ENCODE peak calls at places on chromosomes 1 and 21, in six cellular contexts. One of them, this sample, is unnamed.
A peak's percentile ranks its signal among the peaks of the same experiment; 100 is the strongest.

GRCh38 chr1:37476087-37476452 is 1.7 kb downstream of the ZC3H12A start:
- DNase-seq in endothelial cell of umbilical vein: no peak
- DNase-seq in activated naive CD4-positive, alpha-beta T cell treated with anti-CD3 and anti-CD28 coated beads, Interleukin-2, amount 10 ng/mL, durations not matched to agents 7 days and 5 days: no peak
- DNase-seq in AG09319: no peak
- DNase-seq in cardiac fibroblast: no peak
- DNase-seq in NCI-H345: no peak
- DNase-seq in this sample: no peak

GRCh38 chr1:75723989-75724471 is 479 bp upstream of the ACADM start:
- DNase-seq in cardiac fibroblast: peak; percentile 88
- DNase-seq in endothelial cell of umbilical vein: peak; percentile 77
- DNase-seq in NCI-H345: peak; percentile 83
- DNase-seq in activated naive CD4-positive, alpha-beta T cell treated with anti-CD3 and anti-CD28 coated beads, Interleukin-2, amount 10 ng/mL, durations not matched to agents 7 days and 5 days: peak; percentile 81
- DNase-seq in AG09319: peak; percentile 46
- DNase-seq in this sample: peak; percentile 71

GRCh38 chr1:226047495-226047894 is 15.0 kb upstream of the H3-3A start:
- DNase-seq in AG09319: no peak
- DNase-seq in NCI-H345: no peak
- DNase-seq in activated naive CD4-positive, alpha-beta T cell treated with anti-CD3 and anti-CD28 coated beads, Interleukin-2, amount 10 ng/mL, durations not matched to agents 7 days and 5 days: no peak
- DNase-seq in cardiac fibroblast: peak; percentile 76
- DNase-seq in endothelial cell of umbilical vein: no peak
- DNase-seq in this sample: no peak

GRCh38 chr1:84969489-84970250 is 27.2 kb downstream of the MCOLN2 start:
- DNase-seq in endothelial cell of umbilical vein: no peak
- DNase-seq in AG09319: no peak
- DNase-seq in activated naive CD4-positive, alpha-beta T cell treated with anti-CD3 and anti-CD28 coated beads, Interleukin-2, amount 10 ng/mL, durations not matched to agents 7 days and 5 days: no peak
- DNase-seq in NCI-H345: no peak
- DNase-seq in cardiac fibroblast: no peak
- DNase-seq in this sample: no peak

GRCh38 chr1:9651565-9652378 is at the start of gene PIK3CD:
- DNase-seq in endothelial cell of umbilical vein: no peak
- DNase-seq in activated naive CD4-positive, alpha-beta T cell treated with anti-CD3 and anti-CD28 coated beads, Interleukin-2, amount 10 ng/mL, durations not matched to agents 7 days and 5 days: peak; percentile 69
- DNase-seq in AG09319: no peak
- DNase-seq in cardiac fibroblast: peak; percentile 27
- DNase-seq in NCI-H345: peak; percentile 11
- DNase-seq in this sample: no peak

GRCh38 chr1:111471012-111471411 is 2.8 kb upstream of the C1orf162 start:
- DNase-seq in endothelial cell of umbilical vein: no peak
- DNase-seq in NCI-H345: no peak
- DNase-seq in activated naive CD4-positive, alpha-beta T cell treated with anti-CD3 and anti-CD28 coated beads, Interleukin-2, amount 10 ng/mL, durations not matched to agents 7 days and 5 days: peak; percentile 84
- DNase-seq in AG09319: no peak
- DNase-seq in cardiac fibroblast: no peak
- DNase-seq in this sample: no peak

GRCh38 chr1:37949524-37950152 is 2.8 kb upstream of the INPP5B start:
- DNase-seq in activated naive CD4-positive, alpha-beta T cell treated with anti-CD3 and anti-CD28 coated beads, Interleukin-2, amount 10 ng/mL, durations not matched to agents 7 days and 5 days: no peak
- DNase-seq in endothelial cell of umbilical vein: no peak
- DNase-seq in AG09319: no peak
- DNase-seq in NCI-H345: no peak
- DNase-seq in cardiac fibroblast: no peak
- DNase-seq in this sample: no peak

GRCh38 chr1:236052227-236052993 is 12.5 kb downstream of the NID1 start:
- DNase-seq in activated naive CD4-positive, alpha-beta T cell treated with anti-CD3 and anti-CD28 coated beads, Interleukin-2, amount 10 ng/mL, durations not matched to agents 7 days and 5 days: no peak
- DNase-seq in NCI-H345: no peak
- DNase-seq in endothelial cell of umbilical vein: no peak
- DNase-seq in AG09319: no peak
- DNase-seq in cardiac fibroblast: no peak
- DNase-seq in this sample: no peak

GRCh38 chr21:15138475-15138874 is 73.7 kb upstream of the NRIP1 start:
- DNase-seq in AG09319: no peak
- DNase-seq in NCI-H345: no peak
- DNase-seq in cardiac fibroblast: no peak
- DNase-seq in endothelial cell of umbilical vein: no peak
- DNase-seq in activated naive CD4-positive, alpha-beta T cell treated with anti-CD3 and anti-CD28 coated beads, Interleukin-2, amount 10 ng/mL, durations not matched to agents 7 days and 5 days: no peak
- DNase-seq in this sample: peak; percentile 33

GRCh38 chr1:237042892-237043576 is 1.1 kb downstream of the RYR2 start:
- DNase-seq in cardiac fibroblast: peak; percentile 7
- DNase-seq in NCI-H345: peak; percentile 44
- DNase-seq in endothelial cell of umbilical vein: no peak
- DNase-seq in activated naive CD4-positive, alpha-beta T cell treated with anti-CD3 and anti-CD28 coated beads, Interleukin-2, amount 10 ng/mL, durations not matched to agents 7 days and 5 days: no peak
- DNase-seq in AG09319: no peak
- DNase-seq in this sample: peak; percentile 24

GRCh38 chr21:42931560-42932235 is 6.3 kb upstream of the ERVH48-1 start:
- DNase-seq in cardiac fibroblast: no peak
- DNase-seq in activated naive CD4-positive, alpha-beta T cell treated with anti-CD3 and anti-CD28 coated beads, Interleukin-2, amount 10 ng/mL, durations not matched to agents 7 days and 5 days: no peak
- DNase-seq in NCI-H345: no peak
- DNase-seq in AG09319: no peak
- DNase-seq in endothelial cell of umbilical vein: no peak
- DNase-seq in this sample: no peak

GRCh38 chr1:62230724-62231123 is 36.1 kb downstream of the L1TD1 start:
- DNase-seq in endothelial cell of umbilical vein: no peak
- DNase-seq in cardiac fibroblast: no peak
- DNase-seq in NCI-H345: peak; percentile 37
- DNase-seq in AG09319: no peak
- DNase-seq in activated naive CD4-positive, alpha-beta T cell treated with anti-CD3 and anti-CD28 coated beads, Interleukin-2, amount 10 ng/mL, durations not matched to agents 7 days and 5 days: no peak
- DNase-seq in this sample: no peak

GRCh38 chr1:226648421-226648820 is 90.7 kb downstream of the ITPKB start:
- DNase-seq in cardiac fibroblast: no peak
- DNase-seq in activated naive CD4-positive, alpha-beta T cell treated with anti-CD3 and anti-CD28 coated beads, Interleukin-2, amount 10 ng/mL, durations not matched to agents 7 days and 5 days: no peak
- DNase-seq in NCI-H345: no peak
- DNase-seq in endothelial cell of umbilical vein: no peak
- DNase-seq in AG09319: no peak
- DNase-seq in this sample: no peak

GRCh38 chr1:24555591-24556413 is at the start of gene NCMAP:
- DNase-seq in NCI-H345: peak; percentile 48
- DNase-seq in cardiac fibroblast: no peak
- DNase-seq in activated naive CD4-positive, alpha-beta T cell treated with anti-CD3 and anti-CD28 coated beads, Interleukin-2, amount 10 ng/mL, durations not matched to agents 7 days and 5 days: peak; percentile 63
- DNase-seq in endothelial cell of umbilical vein: no peak
- DNase-seq in AG09319: no peak
- DNase-seq in this sample: no peak

GRCh38 chr1:165899461-165899941 is 72.1 kb downstream of the UCK2 start:
- DNase-seq in cardiac fibroblast: no peak
- DNase-seq in endothelial cell of umbilical vein: peak; percentile 73
- DNase-seq in AG09319: no peak
- DNase-seq in activated naive CD4-positive, alpha-beta T cell treated with anti-CD3 and anti-CD28 coated beads, Interleukin-2, amount 10 ng/mL, durations not matched to agents 7 days and 5 days: no peak
- DNase-seq in NCI-H345: no peak
- DNase-seq in this sample: no peak

GRCh38 chr1:87833158-87833557 is 504.5 kb downstream of the LMO4 start:
- DNase-seq in cardiac fibroblast: peak; percentile 80
- DNase-seq in activated naive CD4-positive, alpha-beta T cell treated with anti-CD3 and anti-CD28 coated beads, Interleukin-2, amount 10 ng/mL, durations not matched to agents 7 days and 5 days: no peak
- DNase-seq in AG09319: no peak
- DNase-seq in NCI-H345: no peak
- DNase-seq in endothelial cell of umbilical vein: no peak
- DNase-seq in this sample: no peak

This sample was measured in BE2C.